ENCODE peak calls at places on chromosome 18, in ten cellular contexts. One of them, this sample, is unnamed.

GRCh38 chr18:59547691-59548182 is 149.5 kb downstream of the CCBE1 start:
- DNase-seq in progenitor cell of endocrine pancreas: no peak
- DNase-seq in heart right ventricle: no peak
- DNase-seq in NCI-H1092 treated with DMSO at 0.1 percent for 48 hours: no peak
- DNase-seq in transverse colon: no peak
- DNase-seq in amygdala: no peak
- DNase-seq in body of pancreas: no peak
- DNase-seq in brain pericyte: peak; percentile 72
- DNase-seq in DMS153: no peak
- DNase-seq in HCEC 1CT: peak; percentile 85
- DNase-seq in this sample: no peak

GRCh38 chr18:35112696-35113095 is 71.5 kb downstream of the MAPRE2 start:
- DNase-seq in progenitor cell of endocrine pancreas: no peak
- DNase-seq in heart right ventricle: no peak
- DNase-seq in NCI-H1092 treated with DMSO at 0.1 percent for 48 hours: no peak
- DNase-seq in transverse colon: no peak
- DNase-seq in amygdala: no peak
- DNase-seq in body of pancreas: no peak
- DNase-seq in brain pericyte: no peak
- DNase-seq in DMS153: no peak
- DNase-seq in HCEC 1CT: no peak
- DNase-seq in this sample: no peak

GRCh38 chr18:50662177-50662576 is 102.3 kb downstream of the MAPK4 start:
- DNase-seq in progenitor cell of endocrine pancreas: no peak
- DNase-seq in heart right ventricle: no peak
- DNase-seq in NCI-H1092 treated with DMSO at 0.1 percent for 48 hours: no peak
- DNase-seq in transverse colon: no peak
- DNase-seq in amygdala: no peak
- DNase-seq in body of pancreas: peak; percentile 23
- DNase-seq in brain pericyte: no peak
- DNase-seq in DMS153: no peak
- DNase-seq in HCEC 1CT: no peak
- DNase-seq in this sample: no peak

GRCh38 chr18:32298289-32298688 is 108.5 kb downstream of the MEP1B start:
- DNase-seq in progenitor cell of endocrine pancreas: no peak
- DNase-seq in heart right ventricle: no peak
- DNase-seq in NCI-H1092 treated with DMSO at 0.1 percent for 48 hours: no peak
- DNase-seq in transverse colon: no peak
- DNase-seq in amygdala: no peak
- DNase-seq in body of pancreas: no peak
- DNase-seq in brain pericyte: no peak
- DNase-seq in DMS153: peak; percentile 6
- DNase-seq in HCEC 1CT: no peak
- DNase-seq in this sample: no peak

GRCh38 chr18:76923485-76924085 is 101.2 kb downstream of the ZNF236 start:
- DNase-seq in progenitor cell of endocrine pancreas: no peak
- DNase-seq in heart right ventricle: no peak
- DNase-seq in NCI-H1092 treated with DMSO at 0.1 percent for 48 hours: no peak
- DNase-seq in transverse colon: peak; percentile 20
- DNase-seq in amygdala: no peak
- DNase-seq in body of pancreas: peak; percentile 45
- DNase-seq in brain pericyte: no peak
- DNase-seq in DMS153: no peak
- DNase-seq in HCEC 1CT: peak; percentile 32
- DNase-seq in this sample: no peak

GRCh38 chr18:7872569-7872968 is 305.5 kb downstream of the PTPRM start:
- DNase-seq in progenitor cell of endocrine pancreas: no peak
- DNase-seq in heart right ventricle: no peak
- DNase-seq in NCI-H1092 treated with DMSO at 0.1 percent for 48 hours: peak; percentile 2
- DNase-seq in transverse colon: no peak
- DNase-seq in amygdala: no peak
- DNase-seq in body of pancreas: no peak
- DNase-seq in brain pericyte: no peak
- DNase-seq in DMS153: peak; percentile 48
- DNase-seq in HCEC 1CT: peak; percentile 70
- DNase-seq in this sample: no peak

GRCh38 chr18:51030537-51031258 is 685 bp downstream of the SMAD4 start:
- DNase-seq in progenitor cell of endocrine pancreas: peak; percentile 64
- DNase-seq in heart right ventricle: peak; percentile 73
- DNase-seq in NCI-H1092 treated with DMSO at 0.1 percent for 48 hours: peak; percentile 71
- DNase-seq in transverse colon: peak; percentile 81
- DNase-seq in amygdala: peak; percentile 52
- DNase-seq in body of pancreas: peak; percentile 82
- DNase-seq in brain pericyte: no peak
- DNase-seq in DMS153: no peak
- DNase-seq in HCEC 1CT: peak; percentile 72
- DNase-seq in this sample: peak; percentile 71

GRCh38 chr18:56068030-56068671 is 480.2 kb upstream of the TCF4 start:
- DNase-seq in progenitor cell of endocrine pancreas: no peak
- DNase-seq in heart right ventricle: peak; percentile 36
- DNase-seq in NCI-H1092 treated with DMSO at 0.1 percent for 48 hours: no peak
- DNase-seq in transverse colon: no peak
- DNase-seq in amygdala: no peak
- DNase-seq in body of pancreas: no peak
- DNase-seq in brain pericyte: no peak
- DNase-seq in DMS153: no peak
- DNase-seq in HCEC 1CT: peak; percentile 39
- DNase-seq in this sample: no peak

GRCh38 chr18:24940416-24940815 is 411.6 kb downstream of the ZNF521 start:
- DNase-seq in progenitor cell of endocrine pancreas: no peak
- DNase-seq in heart right ventricle: no peak
- DNase-seq in NCI-H1092 treated with DMSO at 0.1 percent for 48 hours: no peak
- DNase-seq in transverse colon: no peak
- DNase-seq in amygdala: no peak
- DNase-seq in body of pancreas: no peak
- DNase-seq in brain pericyte: no peak
- DNase-seq in DMS153: no peak
- DNase-seq in HCEC 1CT: no peak
- DNase-seq in this sample: no peak

GRCh38 chr18:13696961-13697360 is 29.4 kb downstream of the FAM210A start:
- DNase-seq in progenitor cell of endocrine pancreas: no peak
- DNase-seq in heart right ventricle: no peak
- DNase-seq in NCI-H1092 treated with DMSO at 0.1 percent for 48 hours: no peak
- DNase-seq in transverse colon: no peak
- DNase-seq in amygdala: no peak
- DNase-seq in body of pancreas: no peak
- DNase-seq in brain pericyte: no peak
- DNase-seq in DMS153: no peak
- DNase-seq in HCEC 1CT: no peak
- DNase-seq in this sample: no peak

GRCh38 chr18:47883771-47884413 is 46.6 kb downstream of the SMAD2 start:
- DNase-seq in progenitor cell of endocrine pancreas: no peak
- DNase-seq in heart right ventricle: peak; percentile 36
- DNase-seq in NCI-H1092 treated with DMSO at 0.1 percent for 48 hours: peak; percentile 34
- DNase-seq in transverse colon: no peak
- DNase-seq in amygdala: no peak
- DNase-seq in body of pancreas: peak; percentile 5
- DNase-seq in brain pericyte: no peak
- DNase-seq in DMS153: peak; percentile 3
- DNase-seq in HCEC 1CT: peak; percentile 65
- DNase-seq in this sample: no peak

GRCh38 chr18:13558132-13558531 is 168.2 kb downstream of the FAM210A start:
- DNase-seq in progenitor cell of endocrine pancreas: no peak
- DNase-seq in heart right ventricle: peak; percentile 55
- DNase-seq in NCI-H1092 treated with DMSO at 0.1 percent for 48 hours: peak; percentile 33
- DNase-seq in transverse colon: no peak
- DNase-seq in amygdala: no peak
- DNase-seq in body of pancreas: peak; percentile 27
- DNase-seq in brain pericyte: no peak
- DNase-seq in DMS153: no peak
- DNase-seq in HCEC 1CT: no peak
- DNase-seq in this sample: peak; percentile 76

GRCh38 chr18:36297419-36298112 is at the start of gene FHOD3:
- DNase-seq in progenitor cell of endocrine pancreas: peak; percentile 65
- DNase-seq in heart right ventricle: peak; percentile 76
- DNase-seq in NCI-H1092 treated with DMSO at 0.1 percent for 48 hours: peak; percentile 67
- DNase-seq in transverse colon: peak; percentile 48
- DNase-seq in amygdala: peak; percentile 39
- DNase-seq in body of pancreas: peak; percentile 77
- DNase-seq in brain pericyte: no peak
- DNase-seq in DMS153: peak; percentile 38
- DNase-seq in HCEC 1CT: peak; percentile 27
- DNase-seq in this sample: peak; percentile 77

GRCh38 chr18:48803518-48803917 is 147.2 kb downstream of the SMAD7 start:
- DNase-seq in progenitor cell of endocrine pancreas: no peak
- DNase-seq in heart right ventricle: no peak
- DNase-seq in NCI-H1092 treated with DMSO at 0.1 percent for 48 hours: no peak
- DNase-seq in transverse colon: peak; percentile 6
- DNase-seq in amygdala: no peak
- DNase-seq in body of pancreas: no peak
- DNase-seq in brain pericyte: no peak
- DNase-seq in DMS153: no peak
- DNase-seq in HCEC 1CT: no peak
- DNase-seq in this sample: peak; percentile 28

GRCh38 chr18:35949090-35949489 is 23.4 kb upstream of the RMP24 start:
- DNase-seq in progenitor cell of endocrine pancreas: no peak
- DNase-seq in heart right ventricle: no peak
- DNase-seq in NCI-H1092 treated with DMSO at 0.1 percent for 48 hours: no peak
- DNase-seq in transverse colon: no peak
- DNase-seq in amygdala: no peak
- DNase-seq in body of pancreas: no peak
- DNase-seq in brain pericyte: no peak
- DNase-seq in DMS153: no peak
- DNase-seq in HCEC 1CT: no peak
- DNase-seq in this sample: no peak

GRCh38 chr18:25650201-25650941 is 298.4 kb upstream of the ZNF521 start:
- DNase-seq in progenitor cell of endocrine pancreas: no peak
- DNase-seq in heart right ventricle: no peak
- DNase-seq in NCI-H1092 treated with DMSO at 0.1 percent for 48 hours: no peak
- DNase-seq in transverse colon: no peak
- DNase-seq in amygdala: no peak
- DNase-seq in body of pancreas: no peak
- DNase-seq in brain pericyte: no peak
- DNase-seq in DMS153: no peak
- DNase-seq in HCEC 1CT: peak; percentile 98
- DNase-seq in this sample: no peak

GRCh38 chr18:12843420-12844346 is 40.4 kb downstream of the PTPN2 start:
- DNase-seq in progenitor cell of endocrine pancreas: no peak
- DNase-seq in heart right ventricle: no peak
- DNase-seq in NCI-H1092 treated with DMSO at 0.1 percent for 48 hours: no peak
- DNase-seq in transverse colon: no peak
- DNase-seq in amygdala: no peak
- DNase-seq in body of pancreas: no peak
- DNase-seq in brain pericyte: no peak
- DNase-seq in DMS153: no peak
- DNase-seq in HCEC 1CT: no peak
- DNase-seq in this sample: no peak

GRCh38 chr18:3816601-3817363 is 366.8 kb downstream of the TGIF1 start:
- DNase-seq in progenitor cell of endocrine pancreas: no peak
- DNase-seq in heart right ventricle: no peak
- DNase-seq in NCI-H1092 treated with DMSO at 0.1 percent for 48 hours: no peak
- DNase-seq in transverse colon: no peak
- DNase-seq in amygdala: no peak
- DNase-seq in body of pancreas: no peak
- DNase-seq in brain pericyte: no peak
- DNase-seq in DMS153: no peak
- DNase-seq in HCEC 1CT: peak; percentile 98
- DNase-seq in this sample: no peak

GRCh38 chr18:434410-434809 is 66.1 kb downstream of the COLEC12 start:
- DNase-seq in progenitor cell of endocrine pancreas: no peak
- DNase-seq in heart right ventricle: no peak
- DNase-seq in NCI-H1092 treated with DMSO at 0.1 percent for 48 hours: no peak
- DNase-seq in transverse colon: no peak
- DNase-seq in amygdala: no peak
- DNase-seq in body of pancreas: no peak
- DNase-seq in brain pericyte: no peak
- DNase-seq in DMS153: no peak
- DNase-seq in HCEC 1CT: no peak
- DNase-seq in this sample: no peak

GRCh38 chr18:10015941-10016819 is 102.4 kb downstream of the VAPA start:
- DNase-seq in progenitor cell of endocrine pancreas: no peak
- DNase-seq in heart right ventricle: peak; percentile 56
- DNase-seq in NCI-H1092 treated with DMSO at 0.1 percent for 48 hours: peak; percentile 6
- DNase-seq in transverse colon: no peak
- DNase-seq in amygdala: no peak
- DNase-seq in body of pancreas: no peak
- DNase-seq in brain pericyte: peak; percentile 25
- DNase-seq in DMS153: no peak
- DNase-seq in HCEC 1CT: peak; percentile 98
- DNase-seq in this sample: peak; percentile 60

GRCh38 chr18:8858888-8859511 is 153.6 kb downstream of the MTCL1 start:
- DNase-seq in progenitor cell of endocrine pancreas: no peak
- DNase-seq in heart right ventricle: no peak
- DNase-seq in NCI-H1092 treated with DMSO at 0.1 percent for 48 hours: no peak
- DNase-seq in transverse colon: no peak
- DNase-seq in amygdala: no peak
- DNase-seq in body of pancreas: no peak
- DNase-seq in brain pericyte: peak; percentile 39
- DNase-seq in DMS153: no peak
- DNase-seq in HCEC 1CT: peak; percentile 98
- DNase-seq in this sample: no peak

GRCh38 chr18:26956894-26957293 is 91.4 kb upstream of the AQP4 start:
- DNase-seq in progenitor cell of endocrine pancreas: no peak
- DNase-seq in heart right ventricle: no peak
- DNase-seq in NCI-H1092 treated with DMSO at 0.1 percent for 48 hours: no peak
- DNase-seq in transverse colon: no peak
- DNase-seq in amygdala: no peak
- DNase-seq in body of pancreas: no peak
- DNase-seq in brain pericyte: no peak
- DNase-seq in DMS153: no peak
- DNase-seq in HCEC 1CT: no peak
- DNase-seq in this sample: no peak

GRCh38 chr18:54774971-54775665 is 53.2 kb upstream of the RAB27B start:
- DNase-seq in progenitor cell of endocrine pancreas: no peak
- DNase-seq in heart right ventricle: no peak
- DNase-seq in NCI-H1092 treated with DMSO at 0.1 percent for 48 hours: no peak
- DNase-seq in transverse colon: no peak
- DNase-seq in amygdala: peak; percentile 1
- DNase-seq in body of pancreas: peak; percentile 68
- DNase-seq in brain pericyte: no peak
- DNase-seq in DMS153: no peak
- DNase-seq in HCEC 1CT: peak; percentile 32
- DNase-seq in this sample: no peak

GRCh38 chr18:3008546-3008945 is 4.4 kb downstream of the LPIN2 start:
- DNase-seq in progenitor cell of endocrine pancreas: no peak
- DNase-seq in heart right ventricle: no peak
- DNase-seq in NCI-H1092 treated with DMSO at 0.1 percent for 48 hours: no peak
- DNase-seq in transverse colon: no peak
- DNase-seq in amygdala: no peak
- DNase-seq in body of pancreas: no peak
- DNase-seq in brain pericyte: no peak
- DNase-seq in DMS153: no peak
- DNase-seq in HCEC 1CT: peak; percentile 95
- DNase-seq in this sample: no peak

GRCh38 chr18:79644006-79644665 is 35.5 kb upstream of the CTDP1 start:
- DNase-seq in progenitor cell of endocrine pancreas: peak; percentile 72
- DNase-seq in heart right ventricle: peak; percentile 54
- DNase-seq in NCI-H1092 treated with DMSO at 0.1 percent for 48 hours: peak; percentile 59
- DNase-seq in transverse colon: peak; percentile 64
- DNase-seq in amygdala: peak; percentile 21
- DNase-seq in body of pancreas: peak; percentile 68
- DNase-seq in brain pericyte: peak; percentile 1
- DNase-seq in DMS153: peak; percentile 52
- DNase-seq in HCEC 1CT: peak; percentile 23
- DNase-seq in this sample: peak; percentile 64

GRCh38 chr18:24985616-24986015 is 366.4 kb downstream of the ZNF521 start:
- DNase-seq in progenitor cell of endocrine pancreas: no peak
- DNase-seq in heart right ventricle: no peak
- DNase-seq in NCI-H1092 treated with DMSO at 0.1 percent for 48 hours: no peak
- DNase-seq in transverse colon: no peak
- DNase-seq in amygdala: no peak
- DNase-seq in body of pancreas: no peak
- DNase-seq in brain pericyte: no peak
- DNase-seq in DMS153: no peak
- DNase-seq in HCEC 1CT: no peak
- DNase-seq in this sample: no peak

GRCh38 chr18:25001803-25002202 is 350.2 kb downstream of the ZNF521 start:
- DNase-seq in progenitor cell of endocrine pancreas: no peak
- DNase-seq in heart right ventricle: no peak
- DNase-seq in NCI-H1092 treated with DMSO at 0.1 percent for 48 hours: no peak
- DNase-seq in transverse colon: no peak
- DNase-seq in amygdala: no peak
- DNase-seq in body of pancreas: no peak
- DNase-seq in brain pericyte: no peak
- DNase-seq in DMS153: no peak
- DNase-seq in HCEC 1CT: no peak
- DNase-seq in this sample: no peak

GRCh38 chr18:456361-456821 is 44.1 kb downstream of the COLEC12 start:
- DNase-seq in progenitor cell of endocrine pancreas: no peak
- DNase-seq in heart right ventricle: peak; percentile 51
- DNase-seq in NCI-H1092 treated with DMSO at 0.1 percent for 48 hours: no peak
- DNase-seq in transverse colon: peak; percentile 30
- DNase-seq in amygdala: no peak
- DNase-seq in body of pancreas: peak; percentile 30
- DNase-seq in brain pericyte: peak; percentile 89
- DNase-seq in DMS153: no peak
- DNase-seq in HCEC 1CT: no peak
- DNase-seq in this sample: peak; percentile 54

This sample was measured in right cardiac atrium.